ENCODE peak calls at places on chromosome 15, in nine cellular contexts. E, I, X, U, Y, W, Z, V and R are unnamed samples.

GRCh38 chr15:65004993-65005392 is 15.3 kb upstream of the SPG21 start:
- DNase-seq in E (no peak), I (no peak), X (no peak), U (no peak), Y (no peak), W (no peak), Z (no peak), V (no peak), R (no peak)

GRCh38 chr15:38894260-38894948 is 329.8 kb upstream of the RASGRP1 start:
- DNase-seq in E (no peak), I (no peak), X (no peak), U (peak), Y (no peak), W (no peak), Z (no peak), V (no peak), R (no peak)

GRCh38 chr15:52095597-52096262 is 16.8 kb downstream of the BCL2L10 start:
- DNase-seq in E (no peak), I (no peak), X (no peak), U (peak), Y (no peak), W (no peak), Z (no peak), V (no peak), R (no peak)

GRCh38 chr15:70974004-70974832 is 81.6 kb downstream of the LRRC49 start:
- DNase-seq in E (peak), I (peak), X (no peak), U (peak), Y (peak), W (no peak), Z (no peak), V (no peak), R (peak)

GRCh38 chr15:52529289-52529929 is 729 bp upstream of the MYO5A start:
- DNase-seq in E (no peak), I (no peak), X (no peak), U (no peak), Y (no peak), W (no peak), Z (no peak), V (no peak), R (peak)

GRCh38 chr15:88539441-88539840 is 7.0 kb downstream of the DET1 start:
- DNase-seq in E (no peak), I (no peak), X (no peak), U (no peak), Y (no peak), W (no peak), Z (no peak), V (no peak), R (no peak)

GRCh38 chr15:69282128-69282743 is 16.5 kb upstream of the PAQR5 start:
- DNase-seq in E (no peak), I (no peak), X (no peak), U (no peak), Y (no peak), W (no peak), Z (no peak), V (no peak), R (no peak)

GRCh38 chr15:72229076-72229946 is 1.7 kb downstream of the PKM start:
- DNase-seq in E (peak), I (no peak), X (no peak), U (peak), Y (no peak), W (no peak), Z (no peak), V (no peak), R (peak)

GRCh38 chr15:48748535-48748934 is 62.3 kb downstream of the CEP152 start:
- DNase-seq in E (no peak), I (no peak), X (no peak), U (no peak), Y (no peak), W (no peak), Z (no peak), V (no peak), R (no peak)

GRCh38 chr15:81473177-81473576 is 99.2 kb upstream of the TMC3 start:
- DNase-seq in E (no peak), I (no peak), X (no peak), U (no peak), Y (no peak), W (no peak), Z (no peak), V (no peak), R (no peak)

GRCh38 chr15:85044251-85044853 is 62.7 kb downstream of the PDE8A start:
- DNase-seq in E (peak), I (peak), X (peak), U (peak), Y (peak), W (no peak), Z (no peak), V (peak), R (peak)

GRCh38 chr15:36671017-36671416 is 91.6 kb downstream of the CDIN1 start:
- DNase-seq in E (no peak), I (no peak), X (no peak), U (no peak), Y (no peak), W (no peak), Z (no peak), V (no peak), R (no peak)

GRCh38 chr15:70474367-70474681 is 289.0 kb downstream of the UACA start:
- DNase-seq in E (no peak), I (no peak), X (no peak), U (peak), Y (no peak), W (no peak), Z (no peak), V (no peak), R (no peak)

GRCh38 chr15:64749999-64750657 is 25.3 kb downstream of the RBPMS2 start:
- DNase-seq in E (peak), I (no peak), X (no peak), U (no peak), Y (no peak), W (no peak), Z (peak), V (no peak), R (peak)

GRCh38 chr15:99435138-99435695 is 130.6 kb upstream of the MEF2A start:
- DNase-seq in E (no peak), I (no peak), X (peak), U (no peak), Y (no peak), W (no peak), Z (no peak), V (peak), R (no peak)

GRCh38 chr15:100383302-100384107 is 41.7 kb upstream of the ADAMTS17 start:
- DNase-seq in E (peak), I (peak), X (no peak), U (no peak), Y (peak), W (peak), Z (no peak), V (no peak), R (peak)

GRCh38 chr15:99474041-99474906 is 91.5 kb upstream of the MEF2A start:
- DNase-seq in E (no peak), I (no peak), X (no peak), U (no peak), Y (no peak), W (no peak), Z (no peak), V (no peak), R (no peak)

GRCh38 chr15:81386947-81387346 is 12.9 kb upstream of the TMC3 start:
- DNase-seq in E (no peak), I (no peak), X (no peak), U (no peak), Y (no peak), W (no peak), Z (no peak), V (no peak), R (no peak)

GRCh38 chr15:39745415-39745814 is 37.2 kb downstream of the FSIP1 start:
- DNase-seq in E (no peak), I (no peak), X (no peak), U (no peak), Y (no peak), W (no peak), Z (no peak), V (no peak), R (no peak)

GRCh38 chr15:101053261-101053660 is 134.1 kb downstream of the LRRK1 start:
- DNase-seq in E (no peak), I (no peak), X (peak), U (no peak), Y (no peak), W (no peak), Z (no peak), V (no peak), R (no peak)

GRCh38 chr15:40106203-40107161 is 2.2 kb downstream of the BMF start:
- DNase-seq in E (peak), I (no peak), X (peak), U (no peak), Y (peak), W (no peak), Z (no peak), V (peak), R (peak)

GRCh38 chr15:47806008-47806407 is 88.7 kb downstream of the SEMA6D start:
- DNase-seq in E (no peak), I (no peak), X (no peak), U (no peak), Y (no peak), W (no peak), Z (no peak), V (no peak), R (no peak)

GRCh38 chr15:77032052-77032646 is 37.2 kb downstream of the PSTPIP1 start:
- DNase-seq in E (no peak), I (no peak), X (peak), U (no peak), Y (peak), W (no peak), Z (no peak), V (no peak), R (no peak)

GRCh38 chr15:42605281-42605744 is 29.9 kb downstream of the STARD9 start:
- DNase-seq in E (no peak), I (no peak), X (no peak), U (peak), Y (no peak), W (no peak), Z (no peak), V (no peak), R (no peak)

GRCh38 chr15:63043391-63044076 is 987 bp downstream of the TPM1 start:
- DNase-seq in E (no peak), I (no peak), X (no peak), U (peak), Y (no peak), W (no peak), Z (no peak), V (no peak), R (no peak)

GRCh38 chr15:66566963-66567531 is 1.2 kb upstream of the LCTL start:
- DNase-seq in E (peak), I (peak), X (peak), U (peak), Y (peak), W (peak), Z (peak), V (no peak), R (peak)

GRCh38 chr15:73601449-73602425 is 31.5 kb downstream of the NPTN start:
- DNase-seq in E (peak), I (no peak), X (no peak), U (peak), Y (peak), W (no peak), Z (no peak), V (peak), R (peak)

GRCh38 chr15:29115093-29115991 is 154.3 kb downstream of the NSMCE3 start:
- DNase-seq in E (no peak), I (no peak), X (no peak), U (peak), Y (no peak), W (no peak), Z (no peak), V (no peak), R (peak)

GRCh38 chr15:25508369-25509002 is 69.7 kb upstream of the UBE3A start:
- DNase-seq in E (peak), I (peak), X (no peak), U (no peak), Y (peak), W (no peak), Z (no peak), V (no peak), R (peak)

GRCh38 chr15:48966595-48967301 is 3.0 kb upstream of the SHC4 start:
- DNase-seq in E (no peak), I (no peak), X (no peak), U (no peak), Y (no peak), W (no peak), Z (no peak), V (no peak), R (no peak)

GRCh38 chr15:57302640-57303257 is 73.6 kb upstream of the CGNL1 start:
- DNase-seq in E (no peak), I (no peak), X (no peak), U (no peak), Y (peak), W (no peak), Z (no peak), V (no peak), R (no peak)

GRCh38 chr15:100115711-100116090 is 226.1 kb downstream of the ADAMTS17 start:
- DNase-seq in E (no peak), I (no peak), X (no peak), U (no peak), Y (no peak), W (no peak), Z (no peak), V (no peak), R (no peak)

GRCh38 chr15:71705151-71705550 is 105.2 kb upstream of the NR2E3 start:
- DNase-seq in E (no peak), I (no peak), X (no peak), U (no peak), Y (no peak), W (no peak), Z (peak), V (no peak), R (peak)

GRCh38 chr15:101043011-101043410 is 123.9 kb downstream of the LRRK1 start:
- DNase-seq in E (no peak), I (no peak), X (peak), U (no peak), Y (no peak), W (no peak), Z (no peak), V (no peak), R (no peak)

GRCh38 chr15:84898761-84899160 is 14.3 kb downstream of the SLC28A1 start:
- DNase-seq in E (no peak), I (no peak), X (no peak), U (no peak), Y (no peak), W (no peak), Z (no peak), V (no peak), R (no peak)

GRCh38 chr15:68653031-68653635 is 74.3 kb downstream of the CORO2B start:
- DNase-seq in E (no peak), I (no peak), X (no peak), U (no peak), Y (no peak), W (no peak), Z (no peak), V (no peak), R (no peak)

GRCh38 chr15:77853910-77854309 is 221.2 kb upstream of the LINGO1 start:
- DNase-seq in E (no peak), I (no peak), X (no peak), U (no peak), Y (no peak), W (no peak), Z (no peak), V (no peak), R (no peak)

DNA sequence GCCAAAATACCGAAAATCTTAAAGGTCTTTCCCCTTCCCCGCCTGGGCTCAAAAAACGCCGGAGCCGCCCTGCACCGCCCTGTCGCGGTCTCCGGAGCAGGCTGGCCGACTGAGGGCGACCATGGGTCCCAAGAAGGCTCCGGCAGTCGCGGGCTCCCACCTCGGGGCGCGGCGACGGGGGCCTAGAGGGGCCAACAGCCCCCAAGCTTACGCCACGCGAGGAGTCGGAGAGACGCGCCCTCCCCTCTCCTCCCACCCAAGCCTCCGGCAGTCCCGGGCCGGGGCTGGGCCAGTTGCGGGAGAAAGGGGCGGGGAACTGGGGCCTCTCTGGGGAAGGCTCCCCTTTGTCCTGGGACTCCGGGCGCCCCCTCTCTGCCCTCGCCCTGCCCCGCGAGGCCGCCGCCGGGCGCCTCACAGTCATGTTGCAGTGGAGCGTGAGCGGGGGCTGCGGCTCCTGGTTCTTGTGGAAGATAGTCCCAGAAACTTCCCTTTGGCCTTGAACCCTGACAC is 69.1 kb downstream of the GOLGA8B start:
- DNase-seq in E (peak), I (no peak), X (no peak), U (peak), Y (no peak), W (peak), Z (no peak), V (no peak), R (peak)
- TF ChIP-seq POLR2AphosphoS5 in E (no peak), I (no peak), X (no peak), U (no peak), Y (no peak), W (no peak), Z (no peak), V (no peak), R (no peak)

GRCh38 chr15:92714457-92715401 is 59.2 kb upstream of the FAM174B start:
- DNase-seq in E (peak), I (peak), X (peak), U (peak), Y (peak), W (peak), Z (no peak), V (peak), R (peak)
- TF ChIP-seq POLR2AphosphoS5 in E (no peak), I (no peak), X (no peak), U (peak), Y (no peak), W (no peak), Z (no peak), V (peak), R (no peak)

GRCh38 chr15:75212200-75212858 is 10.6 kb downstream of the C15orf39 start:
- DNase-seq in E (no peak), I (no peak), X (no peak), U (no peak), Y (no peak), W (no peak), Z (no peak), V (no peak), R (no peak)

GRCh38 chr15:75210867-75211266 is 9.2 kb downstream of the C15orf39 start:
- DNase-seq in E (no peak), I (no peak), X (no peak), U (no peak), Y (no peak), W (no peak), Z (no peak), V (no peak), R (no peak)

GRCh38 chr15:75213212-75213767 is 11.6 kb downstream of the C15orf39 start:
- DNase-seq in E (no peak), I (no peak), X (no peak), U (no peak), Y (no peak), W (no peak), Z (no peak), V (no peak), R (no peak)

GRCh38 chr15:75213768-75214221 is 12.1 kb downstream of the C15orf39 start:
- DNase-seq in E (no peak), I (no peak), X (no peak), U (no peak), Y (no peak), W (no peak), Z (no peak), V (no peak), R (no peak)

GRCh38 chr15:75211436-75212199 is 9.9 kb downstream of the C15orf39 start:
- DNase-seq in E (no peak), I (no peak), X (no peak), U (no peak), Y (no peak), W (no peak), Z (no peak), V (no peak), R (no peak)
- TF ChIP-seq POLR2AphosphoS5 in E (no peak), I (no peak), X (no peak), U (no peak), Y (peak), W (no peak), Z (no peak), V (no peak), R (no peak)

DNA sequence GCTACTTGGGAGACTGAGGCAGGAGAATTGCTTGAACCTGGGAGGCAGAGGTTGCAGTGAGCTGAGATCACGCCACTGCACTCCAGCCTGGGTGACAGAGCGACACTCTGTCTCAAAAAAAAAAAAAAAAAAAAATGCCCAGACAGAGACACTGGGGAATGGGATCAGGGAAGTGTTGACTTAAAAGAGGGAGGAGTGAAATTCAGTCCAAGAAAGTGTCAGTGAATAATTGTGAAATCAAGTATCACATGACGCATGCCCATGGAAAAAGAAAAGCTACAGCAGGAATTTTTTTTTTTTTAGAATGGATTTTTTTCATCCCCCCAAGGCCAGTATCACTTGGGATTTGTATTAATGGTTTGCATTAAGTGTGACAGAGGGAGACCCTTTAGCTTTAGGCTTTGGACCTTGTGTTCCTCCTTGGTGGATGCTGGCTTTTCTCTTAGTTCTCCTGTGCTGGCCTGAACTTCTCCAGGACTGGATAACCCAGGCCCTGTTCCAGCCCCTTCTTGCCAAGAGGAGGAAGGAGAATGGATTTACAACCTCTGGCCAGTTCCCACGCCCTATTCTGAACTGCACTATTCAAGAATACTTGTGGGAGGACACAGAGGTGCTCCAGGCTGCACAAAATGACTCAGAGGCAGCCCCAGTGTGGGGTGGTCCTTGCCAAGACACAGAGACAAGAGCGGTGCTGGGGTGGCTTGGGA is 36.7 kb upstream of the ZNF774 start:
- DNase-seq in E (no peak), I (no peak), X (peak), U (peak), Y (peak), W (no peak), Z (no peak), V (peak), R (no peak)
- TF ChIP-seq POLR2AphosphoS5 in E (no peak), I (no peak), X (no peak), U (no peak), Y (no peak), W (no peak), Z (no peak), V (peak), R (no peak)